ENCODE peak calls at places on chromosomes 12 and 14, in eight cellular contexts. B is stimulated activated naive CD8-positive, alpha-beta T cell treated with anti-CD3 and anti-CD28 coated beads, Interleukin-15, Interleukin-2, amounts not matched to agents 100 U/mL and 50 U/mL, for 24 hours; U is anterior cingulate cortex; S is mammary epithelial cell; W is brain pericyte; G is esophagus squamous epithelium; O is T-helper 17 cell; F is T follicular helper cell. P is an unnamed sample.

GRCh38 chr14:85590784-85591183 is 60.8 kb downstream of the FLRT2 start:
- DNase-seq in F (no peak), S (peak; percentile 60), G (no peak), B (no peak), U (no peak), W (no peak), O (no peak), P (no peak)

GRCh38 chr14:92589213-92589852 is 75.8 kb downstream of the RIN3 start:
- DNase-seq in U (no peak), B (no peak), G (no peak), S (no peak), O (no peak), W (no peak), F (no peak), P (no peak)

GRCh38 chr12:57027011-57027804 is 10.9 kb upstream of the TAC3 start:
- DNase-seq in O (no peak), W (no peak), B (no peak), G (no peak), F (no peak), U (no peak), S (no peak), P (no peak)

GRCh38 chr12:10453144-10453543 is at the start of gene KLRC1:
- DNase-seq in G (no peak), F (no peak), S (peak; percentile 77), U (no peak), B (no peak), W (no peak), O (no peak), P (no peak)

GRCh38 chr12:12807970-12808702 is 5.0 kb upstream of the DDX47 start:
- DNase-seq in F (peak; percentile 43), G (peak; percentile 8), O (peak; percentile 21), S (no peak), B (peak; percentile 59), W (no peak), U (no peak), P (peak; percentile 51)

GRCh38 chr14:99521176-99522024 is 40.2 kb downstream of the CCNK start:
- DNase-seq in O (no peak), S (no peak), B (no peak), G (no peak), F (no peak), W (no peak), U (no peak), P (no peak)

GRCh38 chr12:23949212-23950010 is at the start of gene SOX5:
- DNase-seq in O (no peak), U (no peak), G (no peak), S (no peak), W (peak; percentile 44), B (no peak), F (no peak), P (no peak)

GRCh38 chr12:129902371-129903091 is 1.3 kb downstream of the TMEM132D start:
- DNase-seq in G (no peak), F (no peak), S (no peak), W (no peak), B (no peak), O (no peak), U (no peak), P (no peak)

P was measured in effector CD4-positive, alpha-beta T cell.